ENCODE peak calls at places on chromosomes 3 and 15, in four cellular contexts. E is A673, F is cardiac fibroblast, Y is tibial nerve. G is an unnamed sample.

GRCh38 chr3:11810276-11810675 is 36.4 kb downstream of the TAMM41 start:
- DNase-seq in Y (no peak), E (no peak), F (peak; percentile 61), G (no peak)

GRCh38 chr3:52056521-52056967 is at the start of gene DUSP7:
- DNase-seq in Y (peak; percentile 38), E (peak; percentile 73), F (peak; percentile 61), G (peak; percentile 65)

GRCh38 chr3:143901105-143901504 is 52.8 kb upstream of the SLC9A9 start:
- DNase-seq in E (no peak), F (peak; percentile 91), Y (no peak), G (no peak)

GRCh38 chr15:87461621-87462020 is 794.9 kb downstream of the NTRK3 start:
- DNase-seq in E (no peak), Y (no peak), F (peak; percentile 14), G (no peak)

GRCh38 chr3:192186508-192186907 is 540.8 kb downstream of the FGF12 start:
- DNase-seq in Y (no peak), F (peak; percentile 9), E (no peak), G (no peak)

GRCh38 chr3:3603351-3603750 is 195.9 kb upstream of the LRRN1 start:
- DNase-seq in E (no peak), Y (no peak), F (no peak), G (no peak)

GRCh38 chr3:155853214-155854146 is 747 bp downstream of the SLC33A1 start:
- DNase-seq in Y (peak; percentile 7), F (peak; percentile 31), E (peak; percentile 37), G (peak; percentile 35)

GRCh38 chr3:71587958-71588357 is 4.4 kb upstream of the FOXP1 start:
- DNase-seq in E (peak; percentile 1), Y (no peak), F (no peak), G (no peak)

GRCh38 chr3:106323586-106323985 is 454.8 kb upstream of the CBLB start:
- DNase-seq in E (no peak), F (no peak), Y (no peak), G (no peak)

GRCh38 chr15:99958426-99959097 is 225.3 kb upstream of the LYSMD4 start:
- DNase-seq in E (no peak), F (no peak), Y (no peak), G (no peak)

GRCh38 chr15:40894689-40895308 is 549 bp downstream of the VPS18 start:
- DNase-seq in Y (peak; percentile 45), E (peak; percentile 87), F (peak; percentile 80), G (peak; percentile 74)

GRCh38 chr3:13617981-13618380 is 69.1 kb downstream of the FBLN2 start:
- DNase-seq in E (no peak), Y (no peak), F (no peak), G (no peak)

GRCh38 chr3:118818386-118818785 is 216.3 kb downstream of the IGSF11 start:
- DNase-seq in F (peak; percentile 60), Y (no peak), E (no peak), G (no peak)

GRCh38 chr3:175511219-175511780 is 652.2 kb downstream of the NAALADL2 start:
- DNase-seq in E (no peak), F (no peak), Y (no peak), G (no peak)

GRCh38 chr15:94526071-94526689 is 294.8 kb downstream of the MCTP2 start:
- DNase-seq in Y (no peak), E (peak; percentile 19), F (no peak), G (no peak)

DNA sequence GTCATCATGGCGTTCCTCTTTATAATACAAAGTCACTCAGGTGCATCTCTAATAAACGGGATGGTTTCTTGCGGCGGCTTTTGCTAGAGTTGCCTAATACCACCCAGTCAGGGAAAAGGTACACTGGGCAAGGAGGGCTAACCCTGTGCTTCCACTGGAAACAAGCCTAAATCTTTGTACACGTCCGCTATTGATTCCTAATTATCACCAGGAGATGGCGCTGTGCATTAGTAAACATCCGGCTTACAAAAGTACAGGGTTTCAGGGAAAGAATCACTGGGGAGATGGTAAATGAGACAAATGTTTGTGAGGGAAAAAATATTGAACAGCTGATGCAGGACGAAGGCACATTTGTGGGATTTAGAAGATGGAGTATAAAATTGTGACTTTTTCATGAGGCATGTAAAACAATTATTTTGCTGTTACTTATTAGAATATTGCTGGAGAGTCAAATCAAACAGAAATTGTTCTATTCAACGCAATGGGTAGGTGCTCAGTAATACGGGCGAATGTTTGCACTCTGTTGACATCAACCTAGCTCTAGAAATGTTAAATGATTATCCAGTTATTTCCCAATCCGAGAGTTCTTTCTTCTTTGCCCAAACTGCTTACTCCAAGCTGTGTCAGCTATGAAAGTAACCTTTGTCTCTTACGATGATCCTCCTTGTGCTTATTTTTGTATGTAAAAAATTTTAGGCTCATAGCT is 50.6 kb downstream of the GMNC start:
- DNase-seq in Y (peak; percentile 60), E (peak; percentile 91), F (peak; percentile 83), G (peak; percentile 33)
- TF ChIP-seq CTCF in Y (no peak), E (peak; percentile 82), F (peak; percentile 72), G (peak; percentile 31)

GRCh38 chr15:50218691-50219090 is 36.7 kb downstream of the SLC27A2 start:
- DNase-seq in F (no peak), E (no peak), Y (no peak), G (no peak)

GRCh38 chr15:50218291-50218690 is 36.3 kb downstream of the SLC27A2 start:
- DNase-seq in E (no peak), Y (no peak), F (no peak), G (no peak)

GRCh38 chr15:50224606-50225005 is 40.9 kb downstream of the HDC start:
- DNase-seq in Y (no peak), E (no peak), F (peak; percentile 18), G (no peak)

GRCh38 chr15:50222181-50222580 is 40.2 kb downstream of the SLC27A2 start:
- DNase-seq in E (no peak), F (no peak), Y (no peak), G (no peak)

GRCh38 chr15:50219820-50220219 is 37.8 kb downstream of the SLC27A2 start:
- DNase-seq in Y (no peak), E (no peak), F (peak; percentile 18), G (no peak)
- TF ChIP-seq CTCF in Y (no peak), E (no peak), F (no peak), G (no peak)

DNA sequence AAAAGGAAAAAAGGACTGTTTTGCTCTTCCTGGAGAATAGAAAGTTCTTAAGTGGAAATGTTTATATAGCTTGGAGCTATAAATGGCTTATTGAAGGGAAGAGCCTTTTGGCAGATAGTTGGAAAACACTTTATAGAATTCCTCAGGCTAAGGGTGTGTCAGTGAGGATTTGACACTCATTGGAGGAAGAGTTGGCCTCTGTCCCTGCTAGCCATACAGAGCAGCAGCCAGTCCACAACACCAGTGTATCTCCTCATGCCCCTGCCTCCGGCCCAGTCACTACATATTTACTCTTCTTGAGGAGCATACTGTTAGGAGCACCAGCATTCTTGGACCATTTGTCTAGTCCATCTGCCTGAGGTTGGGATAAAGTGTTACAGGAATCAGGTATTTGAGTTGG is 36.2 kb downstream of the KLHL18 start:
- DNase-seq in F (no peak), E (no peak), Y (no peak), G (no peak)
- TF ChIP-seq CTCF in F (no peak), E (no peak), Y (no peak), G (no peak)

GRCh38 chr15:86139828-86140227 is 60.2 kb downstream of the AGBL1 start:
- DNase-seq in F (no peak), Y (no peak), E (peak; percentile 19), G (peak; percentile 39)
- TF ChIP-seq CTCF in F (no peak), Y (no peak), E (peak; percentile 46), G (peak; percentile 64)

GRCh38 chr3:53071882-53072431 is 26.1 kb upstream of the SFMBT1 start:
- DNase-seq in Y (no peak), F (no peak), E (no peak), G (no peak)

GRCh38 chr3:53072653-53073552 is 27.0 kb upstream of the SFMBT1 start:
- DNase-seq in Y (peak; percentile 83), E (peak; percentile 71), F (peak; percentile 79), G (peak; percentile 89)

GRCh38 chr3:53067571-53067970 is 21.7 kb upstream of the SFMBT1 start:
- DNase-seq in F (no peak), Y (no peak), E (no peak), G (no peak)

GRCh38 chr3:53068176-53068575 is 22.3 kb upstream of the SFMBT1 start:
- DNase-seq in Y (no peak), E (no peak), F (no peak), G (no peak)

GRCh38 chr3:53069422-53070068 is 23.7 kb upstream of the SFMBT1 start:
- DNase-seq in Y (no peak), F (no peak), E (peak; percentile 17), G (no peak)
- TF ChIP-seq CTCF in Y (no peak), F (no peak), E (no peak), G (no peak)

GRCh38 chr3:185859294-185859972 is 34.6 kb upstream of the IGF2BP2 start:
- DNase-seq in Y (no peak), E (no peak), F (no peak), G (no peak)
- TF ChIP-seq CTCF in Y (no peak), E (no peak), F (no peak), G (no peak)

G was measured in WERI-Rb-1.